ENCODE peak calls at places on chromosomes 1 and 21, in five cellular contexts. T is NCI-H1436, H is HEK293T, V is hypothalamus, D is adrenal gland. P is an unnamed sample.

GRCh38 chr21:22456241-22456640 is 1458.0 kb downstream of the NCAM2 start:
- DNase-seq in T (no peak), V (no peak), H (no peak), D (no peak), P (no peak)

GRCh38 chr1:186722711-186723309 is 42.6 kb upstream of the PTGS2 start:
- DNase-seq in T (no peak), H (peak; percentile 61), V (no peak), D (no peak), P (no peak)

GRCh38 chr1:184497962-184498723 is 111.3 kb downstream of the C1orf21 start:
- DNase-seq in D (no peak), V (no peak), T (no peak), H (no peak), P (no peak)

GRCh38 chr1:72281637-72282270 is 585 bp downstream of the NEGR1 start:
- DNase-seq in V (peak; percentile 54), D (no peak), T (no peak), H (peak; percentile 9), P (peak; percentile 33)

GRCh38 chr1:25544819-25545218 is 1.4 kb downstream of the LDLRAP1 start:
- DNase-seq in D (peak; percentile 64), H (no peak), T (no peak), V (no peak), P (no peak)

GRCh38 chr1:193104496-193104905 is 713 bp downstream of the GLRX2 start:
- DNase-seq in T (no peak), D (peak; percentile 54), V (no peak), H (peak; percentile 55), P (no peak)

GRCh38 chr1:147840909-147841308 is 61.7 kb upstream of the GJA8 start:
- DNase-seq in D (no peak), T (no peak), V (no peak), H (peak; percentile 67), P (no peak)

GRCh38 chr1:67722292-67722944 is 37.4 kb downstream of the GADD45A start:
- DNase-seq in D (no peak), T (no peak), H (no peak), V (no peak), P (no peak)

GRCh38 chr1:43073490-43074230 is 98.4 kb downstream of the EBNA1BP2 start:
- DNase-seq in V (no peak), D (peak; percentile 75), T (peak; percentile 69), H (peak; percentile 73), P (peak; percentile 76)

GRCh38 chr1:117695796-117696505 is 90.1 kb downstream of the TENT5C start:
- DNase-seq in H (no peak), T (no peak), D (no peak), V (no peak), P (no peak)

GRCh38 chr1:19390901-19391595 is 78.9 kb downstream of the SLC66A1 start:
- DNase-seq in T (no peak), D (peak; percentile 75), V (no peak), H (peak; percentile 67), P (peak; percentile 30)

P was measured in NCI-H2227 treated with DMSO at 0.1 percent for 48 hours.